ENCODE peak calls at places on chromosomes 2 and 18, in six cellular contexts. P, K, X, V, W and L are unnamed samples.

GRCh38 chr2:205776139-205776538 is 93.8 kb downstream of the NRP2 start:
- DNase-seq in P (peak; percentile 56), K (no peak), X (peak; percentile 20), V (peak; percentile 41), W (no peak), L (peak; percentile 72)

GRCh38 chr2:17658251-17658843 is 95.3 kb downstream of the SMC6 start:
- DNase-seq in P (no peak), K (peak; percentile 91), X (peak; percentile 48), V (no peak), W (no peak), L (no peak)

GRCh38 chr2:101912545-101912944 is 79.2 kb upstream of the IL1R2 start:
- DNase-seq in P (no peak), K (no peak), X (peak; percentile 10), V (no peak), W (no peak), L (no peak)

GRCh38 chr2:236343400-236344161 is 79.4 kb upstream of the ASB18 start:
- DNase-seq in P (peak; percentile 91), K (peak; percentile 56), X (no peak), V (no peak), W (peak; percentile 60), L (peak; percentile 45)

GRCh38 chr2:39781697-39782096 is 2.6 kb upstream of the THUMPD2 start:
- DNase-seq in P (no peak), K (no peak), X (no peak), V (no peak), W (no peak), L (no peak)

GRCh38 chr2:69375494-69376353 is 11.3 kb downstream of the GFPT1 start:
- DNase-seq in P (no peak), K (peak; percentile 15), X (no peak), V (no peak), W (no peak), L (no peak)

GRCh38 chr2:28164280-28164801 is 228.3 kb upstream of the FOSL2 start:
- DNase-seq in P (no peak), K (no peak), X (no peak), V (peak; percentile 30), W (no peak), L (no peak)

GRCh38 chr18:54947115-54947514 is 12.1 kb downstream of the CCDC68 start:
- DNase-seq in P (no peak), K (no peak), X (no peak), V (no peak), W (no peak), L (no peak)

GRCh38 chr2:65287364-65287763 is 59.7 kb downstream of the ACTR2 start:
- DNase-seq in P (no peak), K (no peak), X (no peak), V (no peak), W (no peak), L (no peak)

GRCh38 chr2:43013821-43014345 is 212.5 kb downstream of the ZFP36L2 start:
- DNase-seq in P (no peak), K (no peak), X (no peak), V (no peak), W (no peak), L (no peak)

GRCh38 chr2:237118025-237118424 is 32.3 kb downstream of the COPS8 start:
- DNase-seq in P (no peak), K (peak; percentile 81), X (no peak), V (no peak), W (no peak), L (no peak)

GRCh38 chr2:29377788-29378187 is 262.6 kb downstream of the CLIP4 start:
- DNase-seq in P (no peak), K (no peak), X (no peak), V (no peak), W (no peak), L (no peak)

GRCh38 chr2:100630473-100630977 is 67.7 kb downstream of the PDCL3 start:
- DNase-seq in P (no peak), K (no peak), X (no peak), V (no peak), W (no peak), L (no peak)

GRCh38 chr2:52955079-52955478 is 812.5 kb upstream of the CHAC2 start:
- DNase-seq in P (no peak), K (no peak), X (no peak), V (no peak), W (no peak), L (no peak)

GRCh38 chr18:51610481-51610880 is 413.0 kb upstream of the MEX3C start:
- DNase-seq in P (no peak), K (no peak), X (no peak), V (no peak), W (no peak), L (no peak)

GRCh38 chr2:25821225-25822056 is 56.8 kb downstream of the ASXL2 start:
- DNase-seq in P (no peak), K (peak; percentile 11), X (no peak), V (no peak), W (no peak), L (no peak)

GRCh38 chr2:138732651-138733050 is 47.5 kb downstream of the NXPH2 start:
- DNase-seq in P (no peak), K (no peak), X (no peak), V (no peak), W (no peak), L (no peak)

GRCh38 chr2:47008381-47009280 is 93.0 kb upstream of the MCFD2 start:
- DNase-seq in P (peak; percentile 42), K (no peak), X (no peak), V (peak; percentile 62), W (no peak), L (peak; percentile 83)

GRCh38 chr2:105798595-105798994 is 53.9 kb downstream of the NCK2 start:
- DNase-seq in P (no peak), K (no peak), X (no peak), V (no peak), W (no peak), L (no peak)

DNA sequence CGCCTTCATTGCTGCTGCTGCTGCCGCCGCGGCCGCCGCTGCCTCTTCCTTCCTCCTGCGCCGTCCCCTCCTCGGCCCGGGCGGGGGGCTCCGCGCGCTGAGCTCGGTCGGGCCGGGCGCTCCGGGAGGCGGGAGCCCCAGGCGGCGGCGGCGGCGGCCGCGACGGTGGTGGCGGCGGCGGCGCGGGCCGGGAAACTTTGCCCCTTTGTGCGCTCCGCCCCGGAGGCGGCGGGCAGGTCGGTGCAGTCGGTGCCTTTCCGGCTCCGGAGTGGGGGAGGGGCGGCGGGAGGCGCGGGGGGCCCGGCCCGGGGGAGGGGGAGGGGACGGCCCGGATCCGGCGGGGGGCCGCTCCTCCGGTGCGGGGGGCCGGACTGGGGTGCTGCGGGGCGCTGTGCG is 210 bp downstream of the TET3 start:
- DNase-seq in P (no peak), K (no peak), X (no peak), V (peak; percentile 65), W (peak; percentile 43), L (peak; percentile 47)
- H3K4me3 ChIP-seq in P (peak overlapping the region; percentile 60), K (peak overlapping the region; percentile 71), X (peak overlapping the region; percentile 77), V (peak overlapping the region; percentile 62), W (peak overlapping the region; percentile 76), L (no peak overlapping the region)

GRCh38 chr2:226640501-226640900 is 159.1 kb downstream of the IRS1 start:
- DNase-seq in P (no peak), K (no peak), X (no peak), V (no peak), W (no peak), L (no peak)

GRCh38 chr2:226641008-226641407 is 158.6 kb downstream of the IRS1 start:
- DNase-seq in P (no peak), K (no peak), X (no peak), V (no peak), W (no peak), L (no peak)

GRCh38 chr2:226643030-226643429 is 156.6 kb downstream of the IRS1 start:
- DNase-seq in P (no peak), K (no peak), X (no peak), V (no peak), W (no peak), L (no peak)

GRCh38 chr2:226644342-226644957 is 155.2 kb downstream of the IRS1 start:
- DNase-seq in P (no peak), K (no peak), X (no peak), V (no peak), W (no peak), L (no peak)

DNA sequence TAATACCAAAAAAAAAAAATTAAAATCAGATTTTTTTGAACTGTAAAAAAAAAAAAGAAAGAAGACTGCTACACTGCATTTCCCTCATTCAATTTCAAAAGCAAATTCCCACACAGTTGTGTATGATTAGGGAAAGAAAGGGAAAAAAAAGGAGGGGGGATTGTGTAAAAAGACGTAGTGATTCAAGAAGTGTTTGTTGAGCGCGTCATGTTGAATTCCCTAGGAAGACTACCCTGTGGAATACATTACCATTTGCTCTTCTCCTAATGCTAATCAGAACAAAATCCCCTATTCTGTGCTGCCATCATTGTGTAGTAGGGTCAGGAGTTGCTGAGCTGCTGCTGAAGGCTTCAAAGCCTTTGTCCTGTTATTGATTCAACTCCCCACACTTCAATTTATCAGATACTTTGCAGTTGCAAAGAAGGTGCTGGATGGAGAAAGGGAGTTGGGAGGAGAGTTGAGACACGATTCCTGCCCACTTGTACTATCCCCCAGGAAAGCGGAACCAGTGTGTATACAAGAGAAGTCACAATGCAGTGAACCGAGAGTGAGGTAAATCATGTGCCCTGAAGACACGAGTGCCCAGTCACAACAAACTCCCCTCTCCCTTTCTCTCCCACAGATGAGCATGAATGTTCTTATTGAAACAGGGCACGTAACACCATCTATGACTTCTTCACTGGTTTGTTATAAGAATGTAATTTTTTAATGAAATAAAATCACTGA is 155.9 kb downstream of the IRS1 start:
- DNase-seq in P (no peak), K (no peak), X (no peak), V (no peak), W (no peak), L (no peak)
- TF ChIP-seq CTCF in P (no peak), K (no peak), X (no peak), V (no peak), W (no peak), L (no peak)

DNA sequence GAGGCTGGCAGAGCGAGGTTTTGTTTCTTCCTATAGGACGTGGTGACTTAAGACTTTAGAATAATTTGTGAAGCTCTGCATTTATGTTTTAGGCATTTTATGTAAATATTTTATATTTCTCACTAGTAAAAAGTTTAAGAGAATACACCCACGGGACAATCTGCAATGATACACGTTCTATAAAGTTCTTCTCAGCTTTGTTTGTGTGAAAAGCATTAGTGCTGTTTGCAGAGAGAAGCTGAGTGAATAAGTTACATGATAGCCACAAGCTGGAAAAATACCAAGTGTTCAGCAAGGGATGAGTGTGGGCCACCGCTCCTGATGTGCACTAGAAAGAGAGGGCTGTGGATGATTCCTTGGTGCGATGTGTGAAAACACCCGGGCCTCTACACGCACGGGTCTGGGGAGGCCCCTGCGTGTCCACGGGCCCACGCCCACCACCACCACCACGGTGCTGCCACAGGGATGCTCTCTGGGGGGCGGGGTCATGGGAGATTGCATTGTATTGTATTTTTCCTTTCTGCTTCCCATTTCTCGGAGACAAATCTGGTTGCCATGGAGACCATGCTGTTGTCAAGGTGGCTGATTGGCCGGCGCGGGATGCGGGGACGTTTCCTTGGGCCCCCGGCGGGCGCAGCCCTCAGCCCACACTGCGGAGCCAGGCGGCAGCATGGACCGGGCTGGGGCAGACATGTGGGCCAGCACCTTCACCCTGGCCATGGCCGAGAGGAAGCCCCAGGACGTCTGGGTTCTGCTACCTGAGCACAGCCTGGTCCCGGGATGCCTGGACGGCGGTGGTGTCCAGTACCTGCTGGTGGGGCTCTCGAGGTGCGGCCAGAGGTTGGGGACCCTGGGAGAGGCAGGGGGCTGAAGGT is at the start of gene RTP5:
- DNase-seq in P (no peak), K (no peak), X (no peak), V (peak; percentile 11), W (no peak), L (peak; percentile 8)
- H3K4me3 ChIP-seq in P (no peak within 1 kb of the TSS), K (no peak within 1 kb of the TSS), X (no peak within 1 kb of the TSS), V (no peak within 1 kb of the TSS), W (no peak within 1 kb of the TSS), L (no peak within 1 kb of the TSS)

GRCh38 chr18:52694804-52695203 is 354.8 kb downstream of the DCC start:
- DNase-seq in P (no peak), K (no peak), X (no peak), V (no peak), W (peak; percentile 1), L (no peak)
- TF ChIP-seq CTCF in P (peak; percentile 47), K (peak; percentile 48), X (peak; percentile 40), V (no peak), W (peak; percentile 52), L (peak; percentile 18)